ENCODE peak calls at places on chromosomes 11 and 22, in seven cellular contexts. X is K562, S is SK-N-SH, Q is H1, L is HepG2, Y is GM12878, H is GM12891. N is an unnamed sample.

GRCh38 chr22:38700271-38700788 is 413 bp downstream of the JOSD1 start:
- DNase-seq in X (no peak), S (peak), Q (no peak), L (peak), Y (no peak), H (no peak), N (no peak)

GRCh38 chr11:620935-621814 is 3.6 kb downstream of the CDHR5 start:
- DNase-seq in X (no peak), S (no peak), Q (peak), L (no peak), Y (no peak), H (no peak), N (no peak)

GRCh38 chr11:31397239-31397834 is 27.7 kb downstream of the DNAJC24 start:
- DNase-seq in X (peak), S (peak), Q (no peak), L (peak), Y (no peak), H (no peak), N (no peak)

GRCh38 chr11:73308963-73309960 is 1.2 kb downstream of the ARHGEF17 start:
- DNase-seq in X (peak), S (no peak), Q (peak), L (peak), Y (no peak), H (no peak), N (no peak)

GRCh38 chr11:763073-763463 is 14.2 kb downstream of the GATD1 start:
- DNase-seq in X (peak), S (peak), Q (no peak), L (no peak), Y (no peak), H (no peak), N (no peak)

GRCh38 chr11:21567628-21568290 is 625.1 kb upstream of the ANO5 start:
- DNase-seq in X (no peak), S (no peak), Q (no peak), L (no peak), Y (no peak), H (no peak), N (no peak)

GRCh38 chr11:33891714-33892327 is at the start of gene LMO2:
- DNase-seq in X (peak), S (no peak), Q (no peak), L (no peak), Y (no peak), H (no peak), N (no peak)

GRCh38 chr11:61834278-61835004 is 6.3 kb downstream of the FADS2 start:
- DNase-seq in X (peak), S (peak), Q (peak), L (no peak), Y (peak), H (peak), N (peak)

GRCh38 chr22:19871023-19871844 is 16.6 kb upstream of the GNB1L start:
- DNase-seq in X (no peak), S (no peak), Q (peak), L (no peak), Y (no peak), H (no peak), N (no peak)

GRCh38 chr11:126482586-126483108 is 127.2 kb downstream of the ST3GAL4 start:
- DNase-seq in X (no peak), S (no peak), Q (no peak), L (no peak), Y (no peak), H (no peak), N (no peak)

GRCh38 chr22:20979243-20979809 is 2.8 kb upstream of the LZTR1 start:
- DNase-seq in X (peak), S (peak), Q (peak), L (no peak), Y (no peak), H (peak), N (no peak)
- TF ChIP-seq TAF1 in X (no peak), S (no peak), Q (peak), L (no peak), Y (no peak), H (no peak), N (no peak)

GRCh38 chr11:59802639-59803176 is 7.9 kb downstream of the MRPL16 start:
- DNase-seq in X (peak), S (peak), Q (no peak), L (peak), Y (no peak), H (no peak), N (no peak)
- TF ChIP-seq TAF1 in X (no peak), S (no peak), Q (no peak), L (no peak), Y (no peak), H (no peak), N (no peak)

GRCh38 chr11:128694618-128695481 is 978 bp downstream of the FLI1 start:
- DNase-seq in X (no peak), S (peak), Q (peak), L (no peak), Y (no peak), H (peak), N (no peak)
- TF ChIP-seq TAF1 in X (no peak), S (no peak), Q (no peak), L (no peak), Y (no peak), H (no peak), N (no peak)

GRCh38 chr11:47961383-47961782 is 19.0 kb upstream of the PTPRJ start:
- DNase-seq in X (no peak), S (no peak), Q (no peak), L (no peak), Y (no peak), H (no peak), N (no peak)
- TF ChIP-seq TAF1 in X (no peak), S (no peak), Q (no peak), L (no peak), Y (no peak), H (no peak), N (no peak)

DNA sequence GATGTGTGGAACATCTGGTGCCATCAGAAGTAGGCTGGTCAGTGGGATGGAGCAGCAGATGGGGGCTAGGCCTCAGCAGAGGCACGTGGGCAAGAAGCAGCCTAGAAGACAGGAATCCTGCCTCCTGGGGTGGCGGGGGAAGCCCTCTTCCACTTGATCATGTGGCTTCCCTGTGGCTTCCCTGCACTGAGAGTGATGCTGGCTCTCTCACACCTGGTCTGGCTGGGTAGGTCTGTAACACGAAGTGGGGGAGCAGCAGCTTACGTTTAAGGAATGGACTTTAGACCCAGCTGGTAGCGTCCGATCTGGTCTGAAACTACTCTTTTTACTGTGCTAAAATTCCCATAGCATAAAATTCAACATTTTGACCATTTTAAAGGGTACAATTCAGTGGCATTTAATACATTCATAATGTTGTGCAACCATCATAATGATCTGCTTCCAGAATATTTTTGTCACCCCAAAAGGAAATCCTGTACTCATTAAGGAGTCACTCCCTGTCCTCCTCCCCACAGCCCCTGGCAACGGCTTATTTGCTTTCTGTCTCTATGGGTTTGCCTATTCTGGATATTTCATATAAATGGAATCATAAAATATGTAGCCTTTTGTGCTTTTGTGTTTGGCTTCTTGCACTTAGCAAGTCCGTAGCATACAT is 21.7 kb downstream of the PTPN5 start:
- DNase-seq in X (no peak), S (no peak), Q (no peak), L (no peak), Y (peak), H (no peak), N (peak)
- TF ChIP-seq TAF1 in X (no peak), S (no peak), Q (no peak), L (no peak), Y (no peak), H (no peak), N (no peak)

GRCh38 chr11:75184757-75185156 is 33.9 kb downstream of the SLCO2B1 start:
- DNase-seq in X (no peak), S (no peak), Q (no peak), L (no peak), Y (no peak), H (no peak), N (no peak)
- TF ChIP-seq TAF1 in X (no peak), S (no peak), Q (no peak), L (no peak), Y (no peak), H (no peak), N (no peak)

GRCh38 chr11:2387266-2387982 is 10.3 kb downstream of the CD81 start:
- DNase-seq in X (no peak), S (peak), Q (no peak), L (no peak), Y (no peak), H (no peak), N (no peak)
- TF ChIP-seq TAF1 in X (no peak), S (no peak), Q (no peak), L (no peak), Y (no peak), H (no peak), N (no peak)

GRCh38 chr11:77269484-77270123 is 31.9 kb downstream of the GDPD4 start:
- DNase-seq in X (no peak), S (no peak), Q (no peak), L (no peak), Y (no peak), H (no peak), N (no peak)
- TF ChIP-seq TAF1 in X (no peak), S (no peak), Q (no peak), L (no peak), Y (no peak), H (no peak), N (no peak)

GRCh38 chr22:48705159-48705916 is 1122.3 kb downstream of the BRD1 start:
- DNase-seq in X (no peak), S (no peak), Q (no peak), L (peak), Y (no peak), H (no peak), N (no peak)
- TF ChIP-seq TAF1 in X (no peak), S (no peak), Q (no peak), L (no peak), Y (no peak), H (no peak), N (no peak)

N was measured in GM12892.